ENCODE peak calls at places on chromosomes 2 and 18, in five cellular contexts. G, S, R, W and H are unnamed samples.

GRCh38 chr18:25992566-25992965 is 97.8 kb downstream of the SS18 start:
- DNase-seq in S (no peak), W (no peak), R (no peak), G (no peak), H (no peak)

GRCh38 chr2:127508025-127508620 is 18.2 kb downstream of the IWS1 start:
- DNase-seq in G (no peak), S (no peak), R (no peak), W (no peak), H (no peak)

GRCh38 chr2:218229239-218229638 is 12.2 kb downstream of the ARPC2 start:
- DNase-seq in W (no peak), S (peak; percentile 37), R (no peak), G (no peak), H (no peak)

GRCh38 chr2:168526641-168527040 is 70.6 kb downstream of the CERS6 start:
- DNase-seq in R (no peak), G (no peak), S (no peak), W (no peak), H (no peak)

GRCh38 chr2:11370377-11371098 is 26.1 kb upstream of the ROCK2 start:
- DNase-seq in G (no peak), S (no peak), R (no peak), W (no peak), H (no peak)

GRCh38 chr2:68643011-68643873 is at the start of gene PROKR1:
- DNase-seq in G (no peak), R (no peak), S (no peak), W (peak; percentile 64), H (no peak)

GRCh38 chr18:61859118-61859517 is 33.7 kb downstream of the RNF152 start:
- DNase-seq in W (no peak), R (no peak), S (no peak), G (no peak), H (no peak)

GRCh38 chr18:37403788-37404187 is 161.8 kb downstream of the CELF4 start:
- DNase-seq in W (no peak), G (no peak), R (no peak), S (no peak), H (no peak)

GRCh38 chr2:71358931-71359671 is 27.5 kb downstream of the ZNF638 start:
- DNase-seq in S (peak; percentile 25), G (no peak), W (no peak), R (no peak), H (no peak)

GRCh38 chr18:48826806-48827205 is 124.0 kb downstream of the SMAD7 start:
- DNase-seq in S (no peak), W (no peak), G (no peak), R (no peak), H (no peak)

GRCh38 chr2:120613742-120614481 is 121.8 kb upstream of the GLI2 start:
- DNase-seq in W (no peak), S (peak; percentile 61), R (no peak), G (no peak), H (no peak)

GRCh38 chr2:241505781-241506201 is 2.6 kb downstream of the STK25 start:
- DNase-seq in W (no peak), R (no peak), G (no peak), S (no peak), H (no peak)